ENCODE peak calls at places on chromosome 4, in eight cellular contexts. M, K, F, L, U, I, O and N are unnamed samples.

GRCh38 chr4:62522273-62522672 is 1322.1 kb downstream of the ADGRL3 start:
- DNase-seq in M (no peak), K (no peak), F (no peak), L (no peak), U (no peak), I (no peak), O (no peak), N (no peak)

GRCh38 chr4:180717451-180717850 is 1525.8 kb upstream of the TENM3 start:
- DNase-seq in M (no peak), K (no peak), F (no peak), L (no peak), U (no peak), I (no peak), O (no peak), N (no peak)

GRCh38 chr4:16667464-16667863 is 231.0 kb downstream of the LDB2 start:
- DNase-seq in M (peak; percentile 80), K (peak; percentile 74), F (no peak), L (peak; percentile 81), U (no peak), I (no peak), O (no peak), N (no peak)

GRCh38 chr4:27930976-27931375 is 1070.3 kb downstream of the STIM2 start:
- DNase-seq in M (no peak), K (no peak), F (no peak), L (no peak), U (no peak), I (no peak), O (no peak), N (no peak)

GRCh38 chr4:147581601-147582350 is 35.4 kb upstream of the TMEM184C start:
- DNase-seq in M (peak; percentile 57), K (peak; percentile 65), F (no peak), L (peak; percentile 61), U (no peak), I (no peak), O (no peak), N (no peak)

GRCh38 chr4:183499797-183500196 is 5.1 kb upstream of the ING2 start:
- DNase-seq in M (no peak), K (no peak), F (no peak), L (no peak), U (no peak), I (no peak), O (no peak), N (no peak)

GRCh38 chr4:93764647-93765246 is 63.8 kb upstream of the ATOH1 start:
- DNase-seq in M (peak; percentile 55), K (peak; percentile 56), F (no peak), L (peak; percentile 20), U (peak; percentile 33), I (no peak), O (peak; percentile 53), N (peak; percentile 40)

GRCh38 chr4:102779204-102779603 is 18.4 kb upstream of the MANBA start:
- DNase-seq in M (no peak), K (no peak), F (no peak), L (no peak), U (no peak), I (no peak), O (no peak), N (no peak)

GRCh38 chr4:108991929-108992328 is 229.1 kb upstream of the ETNPPL start:
- DNase-seq in M (peak; percentile 75), K (peak; percentile 15), F (no peak), L (peak; percentile 24), U (no peak), I (no peak), O (no peak), N (no peak)

GRCh38 chr4:183165371-183165770 is 66.3 kb downstream of the WWC2 start:
- DNase-seq in M (no peak), K (peak; percentile 70), F (no peak), L (no peak), U (no peak), I (no peak), O (no peak), N (no peak)